ENCODE peak calls at places on chromosomes 3 and 15, in nine cellular contexts. D, V, Q, S, Y, J, R, G and X are unnamed samples.

GRCh38 chr3:167743799-167744198 is 8.3 kb downstream of the SERPINI1 start:
- DNase-seq in D (no peak), V (no peak), Q (no peak), S (no peak), Y (no peak), J (no peak), R (peak), G (no peak), X (no peak)

GRCh38 chr15:81118361-81118760 is 15.7 kb upstream of the CFAP161 start:
- DNase-seq in D (no peak), V (no peak), Q (no peak), S (no peak), Y (no peak), J (no peak), R (no peak), G (no peak), X (no peak)

GRCh38 chr3:185658504-185658912 is 72.4 kb downstream of the SENP2 start:
- DNase-seq in D (peak), V (peak), Q (peak), S (peak), Y (peak), J (peak), R (peak), G (no peak), X (peak)

GRCh38 chr15:81783076-81783475 is 262.7 kb downstream of the MEX3B start:
- DNase-seq in D (no peak), V (no peak), Q (no peak), S (no peak), Y (no peak), J (no peak), R (no peak), G (no peak), X (no peak)

GRCh38 chr15:49877117-49877860 is 241.7 kb downstream of the ATP8B4 start:
- DNase-seq in D (no peak), V (peak), Q (peak), S (peak), Y (peak), J (no peak), R (peak), G (no peak), X (peak)

GRCh38 chr15:28080386-28080785 is 18.7 kb downstream of the OCA2 start:
- DNase-seq in D (no peak), V (no peak), Q (no peak), S (no peak), Y (no peak), J (no peak), R (no peak), G (no peak), X (no peak)

GRCh38 chr3:72131899-72132298 is 347.0 kb upstream of the PROK2 start:
- DNase-seq in D (no peak), V (no peak), Q (no peak), S (no peak), Y (no peak), J (no peak), R (no peak), G (no peak), X (no peak)

GRCh38 chr15:80945605-80946004 is 44.0 kb downstream of the MESD start:
- DNase-seq in D (no peak), V (no peak), Q (no peak), S (no peak), Y (no peak), J (no peak), R (no peak), G (no peak), X (no peak)

GRCh38 chr3:18111702-18112311 is 313.3 kb downstream of the SATB1 start:
- DNase-seq in D (no peak), V (no peak), Q (peak), S (no peak), Y (peak), J (no peak), R (peak), G (peak), X (no peak)

GRCh38 chr15:29114277-29115092 is 155.1 kb downstream of the NSMCE3 start:
- DNase-seq in D (no peak), V (no peak), Q (no peak), S (no peak), Y (no peak), J (no peak), R (no peak), G (no peak), X (no peak)

GRCh38 chr3:183085634-183086390 is 13.5 kb downstream of the MCCC1 start:
- DNase-seq in D (no peak), V (peak), Q (peak), S (no peak), Y (peak), J (no peak), R (peak), G (no peak), X (peak)

GRCh38 chr3:42707620-42708355 is 5.2 kb upstream of the HHATL start:
- DNase-seq in D (no peak), V (no peak), Q (no peak), S (no peak), Y (no peak), J (no peak), R (no peak), G (no peak), X (no peak)

GRCh38 chr3:78974181-78974770 is 793.5 kb downstream of the ROBO1 start:
- DNase-seq in D (no peak), V (no peak), Q (peak), S (peak), Y (peak), J (no peak), R (peak), G (no peak), X (peak)

GRCh38 chr3:49602877-49603411 is 48.7 kb downstream of the BSN start:
- DNase-seq in D (no peak), V (no peak), Q (no peak), S (no peak), Y (no peak), J (peak), R (no peak), G (no peak), X (no peak)

DNA sequence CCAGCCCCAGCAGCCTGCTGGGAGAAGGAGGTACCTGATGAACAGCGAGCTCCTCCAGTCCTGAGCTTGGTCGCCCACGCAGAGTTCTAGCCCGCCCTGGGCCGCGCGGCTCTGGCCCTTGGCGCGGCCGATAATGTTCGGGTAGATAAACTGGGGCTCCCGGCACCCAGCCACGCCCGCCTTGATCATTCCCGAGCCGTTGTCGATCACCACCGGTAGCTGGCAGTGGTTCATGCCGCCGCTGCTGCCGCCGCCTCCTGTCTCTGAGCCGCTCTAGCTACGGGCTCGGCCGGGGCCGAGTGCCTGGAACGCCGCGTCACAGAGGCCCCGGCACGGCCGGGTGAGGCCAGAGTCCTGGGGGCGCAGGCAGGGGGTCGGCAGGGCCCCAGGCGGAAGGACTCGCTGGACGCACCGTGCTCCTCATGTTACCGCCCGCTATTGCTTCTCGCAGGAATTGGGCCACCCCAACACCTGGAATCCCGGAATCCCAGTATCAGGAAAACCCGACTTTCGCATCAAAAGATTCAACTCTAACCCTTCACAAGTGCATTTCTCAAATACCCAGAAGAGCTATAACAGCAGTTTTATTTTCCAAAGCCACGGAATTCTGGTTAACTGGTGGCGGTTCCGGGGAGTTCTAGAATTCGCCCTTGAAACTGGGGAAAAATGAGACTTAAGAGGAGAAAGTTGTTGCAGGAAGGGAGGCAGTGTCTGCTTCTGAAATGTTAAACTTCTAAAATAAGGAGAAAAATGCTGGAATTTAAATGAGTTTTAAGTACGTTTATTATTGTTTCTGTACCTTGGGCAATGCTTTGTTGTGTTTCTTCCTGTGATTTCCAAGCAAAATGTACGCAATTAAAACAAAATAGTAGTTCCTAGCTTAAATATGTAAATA is at the start of gene ACTRT3:
- DNase-seq in D (peak), V (peak), Q (peak), S (no peak), Y (peak), J (no peak), R (peak), G (peak), X (peak)
- TF ChIP-seq CTCF in D (no peak), V (peak), Q (no peak), S (no peak), Y (no peak), J (peak), R (no peak), G (peak), X (peak)

DNA sequence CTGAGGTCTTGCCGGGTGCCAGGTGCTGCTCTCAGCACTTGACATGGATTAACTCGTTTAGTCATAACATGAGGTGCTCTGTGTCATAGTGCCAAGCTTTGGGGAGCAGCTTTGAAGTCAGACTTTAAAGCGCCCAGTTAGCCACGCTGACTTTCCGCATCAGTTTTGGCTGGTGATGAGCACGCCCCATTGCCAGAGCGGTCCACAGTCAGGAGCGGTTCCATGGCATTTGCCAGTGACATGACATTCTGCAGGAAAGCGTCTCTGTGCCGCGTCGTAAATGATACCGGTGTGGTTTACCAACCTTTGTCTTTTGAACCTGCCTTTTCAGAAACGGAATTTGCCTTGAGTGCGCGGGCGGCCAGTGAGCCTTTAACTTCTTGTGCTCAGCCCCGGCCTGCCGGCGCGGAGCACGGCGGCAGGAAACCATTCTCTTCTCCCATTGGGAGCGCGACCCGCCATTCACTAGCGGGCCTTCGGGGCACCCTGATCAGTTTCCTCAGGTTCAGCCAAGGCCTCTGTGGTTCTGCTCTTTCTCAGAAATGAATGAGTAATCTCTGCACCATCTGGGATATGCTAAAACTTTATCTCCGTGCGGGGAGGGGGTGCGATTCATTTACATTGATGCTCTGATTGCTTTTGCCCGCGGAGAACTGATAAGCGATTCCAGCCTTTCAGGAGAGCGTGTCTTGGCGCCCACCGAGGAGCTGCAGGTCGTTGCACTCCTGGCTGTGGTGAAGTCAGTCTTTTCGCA is 1.7 kb upstream of the SLC2A2 start:
- DNase-seq in D (no peak), V (peak), Q (peak), S (peak), Y (peak), J (no peak), R (peak), G (no peak), X (peak)
- H3K4me3 ChIP-seq in D (peak), V (no peak), Q (peak), S (peak), Y (peak), J (peak), R (peak), G (no peak), X (peak)

GRCh38 chr3:111621535-111621934 is 26.4 kb upstream of the ZBED2 start:
- DNase-seq in D (no peak), V (no peak), Q (no peak), S (no peak), Y (no peak), J (no peak), R (no peak), G (no peak), X (no peak)
- TF ChIP-seq CTCF in D (no peak), V (no peak), Q (peak), S (peak), Y (peak), J (peak), R (peak), G (peak), X (peak)

GRCh38 chr15:61639491-61639890 is 410.4 kb upstream of the RORA start:
- DNase-seq in D (no peak), V (no peak), Q (no peak), S (no peak), Y (no peak), J (no peak), R (no peak), G (no peak), X (no peak)

GRCh38 chr15:61629269-61629668 is 400.2 kb upstream of the RORA start:
- DNase-seq in D (no peak), V (no peak), Q (no peak), S (no peak), Y (no peak), J (no peak), R (no peak), G (no peak), X (no peak)

GRCh38 chr15:61634837-61635236 is 405.7 kb upstream of the RORA start:
- DNase-seq in D (no peak), V (no peak), Q (no peak), S (no peak), Y (no peak), J (no peak), R (no peak), G (no peak), X (no peak)

GRCh38 chr15:61633951-61634350 is 404.8 kb upstream of the RORA start:
- DNase-seq in D (no peak), V (no peak), Q (no peak), S (no peak), Y (no peak), J (no peak), R (no peak), G (no peak), X (no peak)
- H3K4me3 ChIP-seq in D (no peak), V (no peak), Q (no peak), S (no peak), Y (no peak), J (no peak), R (no peak), G (no peak), X (no peak)

DNA sequence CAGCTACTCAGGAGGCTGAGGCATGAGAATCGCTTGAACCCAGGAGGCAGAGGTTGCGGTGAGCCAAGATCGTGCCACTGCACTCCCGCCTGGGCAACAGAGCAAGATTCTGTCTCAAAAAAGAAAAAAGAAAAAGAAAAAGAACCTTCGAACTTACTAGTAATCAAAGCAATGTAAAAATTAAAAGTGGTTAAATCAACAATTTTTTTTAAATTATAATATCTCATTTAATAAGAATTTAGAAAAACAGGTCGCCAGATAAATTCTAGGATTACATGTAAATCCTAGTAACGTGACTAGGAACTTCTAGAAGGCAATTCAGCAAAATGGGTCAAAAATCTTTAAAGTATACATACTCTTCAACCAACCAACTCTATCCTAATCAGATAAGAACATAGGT is 37.2 kb downstream of the GSK3B start:
- DNase-seq in D (no peak), V (no peak), Q (no peak), S (no peak), Y (no peak), J (no peak), R (no peak), G (no peak), X (no peak)
- TF ChIP-seq CTCF in D (no peak), V (no peak), Q (no peak), S (no peak), Y (no peak), J (no peak), R (no peak), G (no peak), X (no peak)

GRCh38 chr3:48232232-48232631 is 8.7 kb upstream of the ZNF589 start:
- DNase-seq in D (no peak), V (no peak), Q (no peak), S (no peak), Y (no peak), J (no peak), R (no peak), G (no peak), X (no peak)

GRCh38 chr3:48232734-48233133 is 8.2 kb upstream of the ZNF589 start:
- DNase-seq in D (peak), V (peak), Q (peak), S (no peak), Y (peak), J (no peak), R (peak), G (peak), X (peak)

GRCh38 chr3:48225587-48225986 is 2.3 kb downstream of the CAMP start:
- DNase-seq in D (no peak), V (no peak), Q (no peak), S (no peak), Y (no peak), J (no peak), R (no peak), G (no peak), X (no peak)

GRCh38 chr3:48222616-48223513 is at the start of gene CAMP:
- DNase-seq in D (peak), V (peak), Q (peak), S (peak), Y (peak), J (peak), R (peak), G (no peak), X (peak)

GRCh38 chr3:48226959-48227358 is 3.7 kb downstream of the CAMP start:
- DNase-seq in D (no peak), V (no peak), Q (no peak), S (no peak), Y (no peak), J (no peak), R (no peak), G (no peak), X (no peak)
- H3K4me3 ChIP-seq in D (no peak), V (no peak), Q (no peak), S (no peak), Y (no peak), J (no peak), R (no peak), G (no peak), X (no peak)

GRCh38 chr15:63436872-63437375 is 55.3 kb upstream of the CA12 start:
- DNase-seq in D (peak), V (peak), Q (peak), S (peak), Y (peak), J (no peak), R (peak), G (peak), X (peak)
- TF ChIP-seq CTCF in D (no peak), V (peak), Q (peak), S (no peak), Y (peak), J (no peak), R (peak), G (peak), X (peak)

GRCh38 chr15:85749261-85750151 is 45.2 kb downstream of the KLHL25 start:
- DNase-seq in D (peak), V (no peak), Q (peak), S (no peak), Y (peak), J (no peak), R (peak), G (no peak), X (no peak)
- H3K4me3 ChIP-seq in D (peak), V (no peak), Q (no peak), S (no peak), Y (peak), J (no peak), R (no peak), G (no peak), X (no peak)

GRCh38 chr3:52268036-52268435 is 10.4 kb downstream of the WDR82 start:
- DNase-seq in D (no peak), V (no peak), Q (no peak), S (no peak), Y (no peak), J (no peak), R (no peak), G (peak), X (no peak)

GRCh38 chr3:52259448-52259847 is 13.9 kb downstream of the PPM1M start:
- DNase-seq in D (no peak), V (no peak), Q (no peak), S (no peak), Y (no peak), J (no peak), R (no peak), G (peak), X (no peak)

GRCh38 chr3:52262447-52262846 is 16.0 kb downstream of the WDR82 start:
- DNase-seq in D (no peak), V (no peak), Q (no peak), S (no peak), Y (no peak), J (no peak), R (no peak), G (peak), X (no peak)

GRCh38 chr3:52270252-52270754 is 8.1 kb downstream of the WDR82 start:
- DNase-seq in D (no peak), V (no peak), Q (no peak), S (no peak), Y (peak), J (no peak), R (no peak), G (no peak), X (peak)

DNA sequence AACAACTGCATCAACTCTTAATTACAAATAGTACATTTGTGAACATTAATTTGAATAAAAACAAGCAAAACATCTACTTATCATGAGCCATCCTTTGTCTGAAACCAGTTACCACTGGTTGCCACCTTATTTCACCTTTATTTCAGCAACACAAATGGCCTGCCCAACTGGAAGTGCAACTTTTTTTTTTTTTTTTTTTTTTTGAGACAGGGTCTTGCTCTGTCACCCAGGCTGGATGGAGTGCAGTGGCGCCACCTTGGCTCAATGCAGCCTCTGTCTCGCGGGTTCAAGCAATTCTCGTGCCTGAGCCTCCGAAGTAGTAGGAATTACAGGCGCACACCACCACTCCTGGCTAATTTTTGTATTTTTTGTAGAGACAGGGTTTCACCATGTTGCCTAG is 13.1 kb downstream of the WDR82 start:
- DNase-seq in D (no peak), V (no peak), Q (no peak), S (no peak), Y (no peak), J (no peak), R (no peak), G (peak), X (no peak)
- TF ChIP-seq CTCF in D (no peak), V (no peak), Q (no peak), S (no peak), Y (no peak), J (no peak), R (no peak), G (no peak), X (no peak)